ENCODE peak calls at places on chromosome 1, in ten cellular contexts. L, J, C, U, S, Z, P, H, W and V are unnamed samples.

GRCh38 chr1:236489710-236490377 is 33.9 kb upstream of the LGALS8 start:
- DNase-seq in H (peak), W (peak), Z (peak), L (no peak), J (peak), P (peak), C (peak), U (no peak), S (no peak), V (peak)

GRCh38 chr1:85330711-85331290 is 54.4 kb upstream of the BCL10 start:
- DNase-seq in Z (peak), S (no peak), W (peak), C (peak), H (no peak), L (peak), U (peak), P (peak), J (no peak), V (peak)

GRCh38 chr1:22139066-22139594 is 3.8 kb downstream of the WNT4 start:
- DNase-seq in L (no peak), C (no peak), J (no peak), P (no peak), W (no peak), U (no peak), Z (no peak), H (no peak), S (no peak), V (no peak)

GRCh38 chr1:17744666-17745563 is 10.2 kb upstream of the ACTL8 start:
- DNase-seq in W (no peak), J (no peak), C (no peak), S (no peak), L (no peak), U (no peak), H (no peak), P (peak), Z (peak), V (no peak)

GRCh38 chr1:28640766-28641165 is 2.1 kb downstream of the TAF12 start:
- DNase-seq in C (no peak), Z (peak), J (peak), U (no peak), S (no peak), L (no peak), P (peak), W (peak), H (peak), V (no peak)

GRCh38 chr1:221711156-221711577 is 30.7 kb downstream of the DUSP10 start:
- DNase-seq in W (no peak), J (no peak), H (no peak), S (no peak), P (no peak), L (no peak), U (no peak), Z (no peak), C (peak), V (no peak)

GRCh38 chr1:66352783-66353182 is 181.2 kb upstream of the SGIP1 start:
- DNase-seq in W (no peak), S (no peak), P (no peak), C (no peak), H (no peak), U (no peak), L (no peak), Z (no peak), J (no peak), V (no peak)

GRCh38 chr1:112509005-112509659 is 367 bp downstream of the WNT2B start:
- DNase-seq in U (no peak), H (no peak), C (no peak), L (no peak), J (no peak), Z (no peak), S (no peak), W (peak), P (no peak), V (no peak)

GRCh38 chr1:51341876-51342496 is 11.6 kb upstream of the TTC39A start:
- DNase-seq in J (peak), W (no peak), H (peak), L (no peak), U (no peak), C (no peak), S (no peak), Z (no peak), P (peak), V (no peak)

GRCh38 chr1:179586107-179586823 is 5.4 kb upstream of the TDRD5 start:
- DNase-seq in W (peak), S (no peak), L (peak), U (no peak), Z (peak), J (no peak), H (peak), P (no peak), C (peak), V (peak)

GRCh38 chr1:42957880-42958487 is 684 bp downstream of the SLC2A1 start:
- DNase-seq in Z (peak), J (peak), U (no peak), L (no peak), P (peak), H (peak), C (peak), S (no peak), W (peak), V (peak)
- H3K4me3 ChIP-seq in Z (peak), J (peak), U (peak), L (peak), P (peak), H (peak), C (peak), S (peak), W (peak), V (peak)

DNA sequence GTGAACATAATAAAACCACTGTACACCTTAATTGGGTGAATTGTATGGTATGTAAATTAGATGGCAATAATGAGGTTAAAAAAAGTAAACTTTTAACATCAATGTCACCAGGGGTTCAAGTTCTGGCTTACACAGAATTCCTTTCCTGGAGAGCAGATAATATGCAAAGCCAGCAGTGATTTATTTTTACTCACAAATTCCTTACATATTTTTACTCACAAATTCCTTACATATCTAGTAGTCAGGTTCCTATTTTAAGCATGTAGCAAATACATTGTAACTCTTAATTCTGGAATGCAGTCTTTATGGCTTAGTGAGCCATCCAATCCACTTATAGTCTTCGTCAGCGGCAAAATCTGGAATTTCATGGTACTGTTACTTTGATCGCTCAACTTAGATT is 1.3 kb upstream of the UBE4B start:
- DNase-seq in C (no peak), U (no peak), W (peak), S (no peak), Z (peak), H (peak), L (no peak), P (no peak), J (no peak), V (peak)
- H3K4me3 ChIP-seq in C (no peak), U (no peak), W (no peak), S (no peak), Z (no peak), H (peak), L (no peak), P (no peak), J (no peak), V (no peak)

DNA sequence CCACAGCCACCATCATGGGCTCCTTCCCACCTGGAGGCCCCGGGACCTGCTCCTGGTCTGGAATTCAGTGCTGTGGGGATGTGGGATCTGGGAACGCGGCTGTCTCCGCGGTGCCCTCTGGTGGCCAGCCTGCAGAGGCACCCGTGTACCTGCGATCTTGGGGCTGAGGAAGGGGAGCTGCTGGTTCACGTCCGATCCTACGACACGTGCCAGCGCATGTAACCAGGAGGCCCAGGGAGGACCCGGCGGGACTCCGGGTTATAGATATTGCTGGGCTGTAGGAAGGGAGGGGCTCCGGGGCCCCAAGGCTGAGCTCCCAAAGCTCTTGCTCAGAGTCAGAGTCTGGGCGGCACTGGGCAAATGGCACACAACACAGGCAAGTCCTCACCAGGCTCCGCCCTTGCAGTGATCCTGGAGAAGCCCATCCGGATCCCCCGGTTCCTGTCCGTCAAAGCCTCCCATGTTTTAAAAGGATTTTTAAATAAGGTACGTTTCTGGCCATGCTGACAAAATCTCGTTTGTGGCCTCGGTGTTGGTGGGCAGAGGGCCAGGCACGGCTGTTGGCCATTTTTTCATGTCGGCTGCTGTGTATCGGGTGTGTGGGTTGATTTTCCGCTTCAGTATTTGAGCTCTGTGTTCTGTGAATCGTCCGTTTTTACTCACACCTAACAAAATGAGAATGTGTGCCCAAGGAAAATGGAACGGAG is 20.1 kb downstream of the FAAP20 start:
- DNase-seq in U (no peak), L (no peak), C (no peak), S (peak), H (peak), Z (peak), P (peak), W (peak), J (peak), V (peak)
- H3K4me3 ChIP-seq in U (no peak), L (peak), C (no peak), S (peak), H (no peak), Z (peak), P (no peak), W (peak), J (no peak), V (peak)

GRCh38 chr1:116062201-116062600 is 49.0 kb upstream of the MAB21L3 start:
- DNase-seq in W (no peak), P (no peak), H (no peak), Z (no peak), S (no peak), U (no peak), L (no peak), C (no peak), J (no peak), V (peak)

GRCh38 chr1:116064616-116065015 is 46.6 kb upstream of the MAB21L3 start:
- DNase-seq in Z (peak), U (no peak), W (peak), H (no peak), S (no peak), C (no peak), J (no peak), L (no peak), P (no peak), V (peak)

GRCh38 chr1:116066868-116067563 is 44.2 kb upstream of the MAB21L3 start:
- DNase-seq in Z (peak), J (no peak), W (peak), L (no peak), U (no peak), C (no peak), H (no peak), P (no peak), S (no peak), V (peak)

DNA sequence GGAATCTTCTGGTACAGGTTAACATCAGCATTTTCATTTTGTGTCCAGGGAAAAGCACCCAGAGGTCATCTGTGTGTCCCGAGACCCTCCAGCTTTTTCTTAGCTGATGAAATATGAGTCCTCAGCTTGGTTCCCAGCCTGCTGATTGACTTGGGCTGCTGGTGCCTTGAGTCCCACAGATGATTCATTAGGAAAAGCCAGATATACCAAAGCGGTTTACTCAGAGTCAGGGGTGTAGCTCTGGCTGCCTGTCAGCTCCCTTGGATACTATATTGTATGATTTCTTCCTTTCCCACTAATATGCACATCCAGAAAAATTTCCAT is 43.7 kb upstream of the MAB21L3 start:
- DNase-seq in P (no peak), C (no peak), L (no peak), J (no peak), U (no peak), W (peak), S (peak), Z (peak), H (no peak), V (peak)
- H3K4me3 ChIP-seq in P (no peak), C (no peak), L (no peak), J (no peak), U (no peak), W (no peak), S (no peak), Z (no peak), H (no peak), V (no peak)